ENCODE peak calls at places on chromosomes 7 and 10, in seven cellular contexts. Q, F, W, V, S, O and Y are unnamed samples.

GRCh38 chr10:91552706-91553105 is 80.2 kb downstream of the PPP1R3C start:
- DNase-seq in Q (no peak), F (no peak), W (no peak), V (no peak), S (no peak), O (peak; percentile 38), Y (peak; percentile 38)

GRCh38 chr7:107938448-107939250 is 47.7 kb downstream of the DLD start:
- DNase-seq in Q (peak; percentile 58), F (no peak), W (no peak), V (peak; percentile 62), S (no peak), O (peak; percentile 61), Y (no peak)

GRCh38 chr7:44638611-44639557 is 32.5 kb downstream of the OGDH start:
- DNase-seq in Q (peak; percentile 75), F (peak; percentile 72), W (no peak), V (peak; percentile 78), S (peak; percentile 78), O (peak; percentile 88), Y (no peak)

GRCh38 chr7:142280263-142280662 is 22.4 kb upstream of the PRSS58 start:
- DNase-seq in Q (no peak), F (no peak), W (no peak), V (no peak), S (no peak), O (no peak), Y (no peak)

GRCh38 chr7:31814187-31814586 is 127.2 kb downstream of the PPP1R17 start:
- DNase-seq in Q (peak; percentile 9), F (no peak), W (no peak), V (no peak), S (no peak), O (no peak), Y (no peak)

GRCh38 chr7:98244871-98245270 is 7.2 kb downstream of the TECPR1 start:
- DNase-seq in Q (no peak), F (no peak), W (no peak), V (no peak), S (no peak), O (no peak), Y (no peak)

GRCh38 chr10:101322266-101323151 is 31.5 kb upstream of the BTRC start:
- DNase-seq in Q (no peak), F (no peak), W (no peak), V (no peak), S (no peak), O (no peak), Y (no peak)

GRCh38 chr7:134370135-134370534 is 53.4 kb upstream of the SLC35B4 start:
- DNase-seq in Q (no peak), F (no peak), W (no peak), V (no peak), S (no peak), O (no peak), Y (no peak)

GRCh38 chr7:117941138-117941810 is 68.0 kb upstream of the CTTNBP2 start:
- DNase-seq in Q (no peak), F (no peak), W (no peak), V (no peak), S (no peak), O (no peak), Y (no peak)

GRCh38 chr10:132575320-132576201 is 38.0 kb downstream of the INPP5A start:
- DNase-seq in Q (peak; percentile 95), F (no peak), W (no peak), V (peak; percentile 62), S (no peak), O (peak; percentile 41), Y (no peak)

GRCh38 chr7:120995659-120996058 is 7.1 kb downstream of the CPED1 start:
- DNase-seq in Q (no peak), F (no peak), W (no peak), V (no peak), S (no peak), O (no peak), Y (no peak)

GRCh38 chr10:94992811-94993210 is 54.4 kb downstream of the CYP2C9 start:
- DNase-seq in Q (no peak), F (no peak), W (no peak), V (no peak), S (no peak), O (no peak), Y (no peak)

GRCh38 chr10:58017719-58018367 is 249.9 kb downstream of the IPMK start:
- DNase-seq in Q (peak; percentile 96), F (no peak), W (no peak), V (no peak), S (no peak), O (peak; percentile 74), Y (no peak)

GRCh38 chr7:103710247-103710646 is 264.2 kb upstream of the SLC26A5 start:
- DNase-seq in Q (peak; percentile 10), F (no peak), W (no peak), V (no peak), S (no peak), O (peak; percentile 37), Y (no peak)

GRCh38 chr10:49359349-49360231 is 36.3 kb downstream of the DRGX start:
- DNase-seq in Q (no peak), F (no peak), W (no peak), V (no peak), S (no peak), O (no peak), Y (no peak)

GRCh38 chr7:66110861-66111260 is 3.8 kb upstream of the CRCP start:
- DNase-seq in Q (peak; percentile 98), F (no peak), W (no peak), V (no peak), S (no peak), O (peak; percentile 88), Y (no peak)

GRCh38 chr7:6106140-6106904 is 75.1 kb downstream of the ANKRD61 start:
- DNase-seq in Q (peak; percentile 32), F (peak; percentile 25), W (no peak), V (no peak), S (no peak), O (peak; percentile 50), Y (no peak)

GRCh38 chr7:2721842-2722241 is 33.8 kb downstream of the AMZ1 start:
- DNase-seq in Q (no peak), F (no peak), W (no peak), V (no peak), S (no peak), O (no peak), Y (peak; percentile 12)

GRCh38 chr10:78448994-78449418 is 415.3 kb downstream of the RPS24 start:
- DNase-seq in Q (no peak), F (no peak), W (no peak), V (no peak), S (no peak), O (no peak), Y (no peak)

GRCh38 chr10:63467833-63468232 is 2.1 kb upstream of the JMJD1C start:
- DNase-seq in Q (no peak), F (no peak), W (no peak), V (no peak), S (no peak), O (no peak), Y (no peak)

GRCh38 chr10:69685426-69685801 is 55.4 kb downstream of the FAM241B start:
- DNase-seq in Q (peak; percentile 11), F (no peak), W (no peak), V (no peak), S (no peak), O (peak; percentile 57), Y (no peak)

GRCh38 chr7:3446786-3447185 is 145.7 kb downstream of the SDK1 start:
- DNase-seq in Q (no peak), F (no peak), W (no peak), V (no peak), S (no peak), O (no peak), Y (no peak)

GRCh38 chr10:24468281-24468751 is 255.4 kb downstream of the ARHGAP21 start:
- DNase-seq in Q (peak; percentile 58), F (no peak), W (no peak), V (no peak), S (no peak), O (no peak), Y (no peak)

GRCh38 chr10:16828114-16828568 is 10.9 kb upstream of the RSU1 start:
- DNase-seq in Q (peak; percentile 74), F (peak; percentile 56), W (peak; percentile 76), V (peak; percentile 47), S (peak; percentile 38), O (peak; percentile 84), Y (peak; percentile 57)

GRCh38 chr10:36164556-36165504 is 522.7 kb upstream of the FZD8 start:
- DNase-seq in Q (no peak), F (no peak), W (no peak), V (no peak), S (no peak), O (no peak), Y (no peak)

GRCh38 chr10:133258066-133258817 is 18.4 kb downstream of the ADAM8 start:
- DNase-seq in Q (no peak), F (peak; percentile 50), W (no peak), V (no peak), S (no peak), O (peak; percentile 72), Y (no peak)

GRCh38 chr7:70553364-70553763 is 578.6 kb upstream of the GALNT17 start:
- DNase-seq in Q (peak; percentile 35), F (no peak), W (no peak), V (no peak), S (no peak), O (peak; percentile 27), Y (no peak)

GRCh38 chr7:9030131-9030530 is 596.7 kb downstream of the NXPH1 start:
- DNase-seq in Q (no peak), F (no peak), W (no peak), V (no peak), S (no peak), O (no peak), Y (no peak)